ENCODE peak calls at places on chromosomes 7 and 10, in six cellular contexts. U, P, F, N, D and Z are unnamed samples.

GRCh38 chr7:30285067-30285530 is 702 bp downstream of the ZNRF2 start:
- DNase-seq in U (peak), P (no peak), F (peak), N (no peak), D (peak), Z (no peak)

GRCh38 chr10:70255329-70256299 is 22.4 kb upstream of the PPA1 start:
- DNase-seq in U (no peak), P (no peak), F (no peak), N (peak), D (peak), Z (no peak)

GRCh38 chr7:88276605-88277153 is 30.0 kb downstream of the STEAP4 start:
- DNase-seq in U (no peak), P (no peak), F (no peak), N (no peak), D (no peak), Z (no peak)

GRCh38 chr7:100682228-100682741 is 8.7 kb downstream of the GNB2 start:
- DNase-seq in U (no peak), P (no peak), F (peak), N (no peak), D (no peak), Z (no peak)

GRCh38 chr10:86362129-86362527 is 4.5 kb downstream of the GRID1 start:
- DNase-seq in U (no peak), P (no peak), F (no peak), N (no peak), D (no peak), Z (no peak)

GRCh38 chr7:130917669-130918128 is 183.7 kb upstream of the KLF14 start:
- DNase-seq in U (no peak), P (no peak), F (no peak), N (no peak), D (no peak), Z (no peak)

GRCh38 chr10:80197972-80198591 is 7.3 kb downstream of the ANXA11 start:
- DNase-seq in U (no peak), P (no peak), F (no peak), N (no peak), D (no peak), Z (no peak)

GRCh38 chr7:47635091-47636090 is 53.5 kb upstream of the TNS3 start:
- DNase-seq in U (no peak), P (peak), F (peak), N (no peak), D (peak), Z (no peak)

GRCh38 chr10:103276941-103277712 is at the start of gene INA:
- DNase-seq in U (no peak), P (peak), F (peak), N (no peak), D (peak), Z (no peak)

GRCh38 chr7:132739271-132739955 is 163.1 kb upstream of the PLXNA4 start:
- DNase-seq in U (no peak), P (peak), F (no peak), N (no peak), D (no peak), Z (no peak)

GRCh38 chr7:156892086-156892800 is 740 bp downstream of the LMBR1 start:
- DNase-seq in U (peak), P (no peak), F (peak), N (no peak), D (peak), Z (no peak)

GRCh38 chr10:100586959-100587358 is 51.2 kb downstream of the HIF1AN start:
- DNase-seq in U (no peak), P (no peak), F (no peak), N (no peak), D (no peak), Z (no peak)

GRCh38 chr10:100025528-100026070 is 15.9 kb upstream of the DNMBP start:
- DNase-seq in U (no peak), P (no peak), F (no peak), N (no peak), D (no peak), Z (no peak)

GRCh38 chr10:72730462-72730861 is 38.5 kb downstream of the MCU start:
- DNase-seq in U (no peak), P (no peak), F (no peak), N (no peak), D (no peak), Z (no peak)

GRCh38 chr7:81285142-81285871 is 366.5 kb upstream of the SEMA3C start:
- DNase-seq in U (no peak), P (no peak), F (no peak), N (peak), D (no peak), Z (no peak)

GRCh38 chr7:25482631-25483030 is 254.3 kb upstream of the NPVF start:
- DNase-seq in U (no peak), P (no peak), F (no peak), N (no peak), D (no peak), Z (no peak)

GRCh38 chr7:28904539-28905143 is 53.5 kb downstream of the TRIL start:
- DNase-seq in U (no peak), P (no peak), F (peak), N (no peak), D (no peak), Z (no peak)

GRCh38 chr10:75288140-75288711 is 52.5 kb upstream of the COMTD1 start:
- DNase-seq in U (no peak), P (no peak), F (no peak), N (no peak), D (no peak), Z (no peak)

GRCh38 chr7:14835399-14835798 is 67.2 kb downstream of the DGKB start:
- DNase-seq in U (no peak), P (no peak), F (no peak), N (no peak), D (no peak), Z (no peak)

GRCh38 chr7:98802088-98802780 is 67.6 kb downstream of the TMEM130 start:
- DNase-seq in U (peak), P (peak), F (peak), N (peak), D (peak), Z (peak)

GRCh38 chr10:113261130-113261529 is 291.7 kb upstream of the HABP2 start:
- DNase-seq in U (no peak), P (no peak), F (no peak), N (no peak), D (no peak), Z (no peak)

GRCh38 chr7:77439572-77439971 is 23.4 kb upstream of the GSAP start:
- DNase-seq in U (no peak), P (peak), F (peak), N (no peak), D (peak), Z (peak)

GRCh38 chr7:137943132-137943551 is 58.7 kb downstream of the CREB3L2 start:
- DNase-seq in U (peak), P (no peak), F (no peak), N (no peak), D (peak), Z (no peak)
- TF ChIP-seq REST in U (no peak), P (no peak), F (no peak), N (no peak), D (no peak), Z (no peak)

GRCh38 chr7:155653773-155654172 is 9.3 kb downstream of the RBM33 start:
- DNase-seq in U (no peak), P (no peak), F (no peak), N (no peak), D (no peak), Z (peak)
- TF ChIP-seq REST in U (no peak), P (no peak), F (no peak), N (no peak), D (no peak), Z (no peak)

DNA sequence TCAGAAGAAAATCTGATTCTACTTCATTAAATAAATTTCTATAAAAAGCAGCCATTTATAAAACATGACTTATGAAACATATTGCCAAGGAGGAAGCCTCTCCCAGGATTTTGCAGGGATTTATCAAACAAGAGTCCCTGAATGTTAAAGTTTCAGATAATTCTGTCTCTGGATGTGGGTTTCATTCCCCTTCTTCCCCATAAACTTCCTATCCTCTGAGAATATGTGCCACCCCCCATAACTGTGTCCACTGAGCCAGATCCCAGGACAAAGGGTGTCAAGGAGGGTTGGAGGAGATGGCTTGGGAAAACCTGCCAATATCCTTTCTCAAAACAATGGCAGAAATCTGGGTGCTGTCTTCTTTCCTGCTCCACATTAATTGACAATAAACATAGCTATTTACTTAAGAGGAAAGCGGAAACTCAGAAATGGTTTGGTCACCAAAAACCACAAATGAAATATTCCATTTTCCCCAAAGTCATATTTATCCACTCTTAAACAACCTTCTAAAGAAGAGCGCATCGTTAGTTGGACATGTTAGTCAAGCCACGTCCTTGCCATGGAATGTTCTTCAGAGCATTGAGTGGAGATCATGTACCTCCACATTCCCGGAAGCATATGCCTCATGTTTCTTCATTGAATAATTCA is 54.3 kb upstream of the AKR1E2 start:
- DNase-seq in U (no peak), P (no peak), F (no peak), N (no peak), D (no peak), Z (no peak)
- TF ChIP-seq REST in U (no peak), P (no peak), F (no peak), N (no peak), D (no peak), Z (no peak)

GRCh38 chr10:62726142-62726541 is 78.4 kb upstream of the ADO start:
- DNase-seq in U (no peak), P (no peak), F (no peak), N (no peak), D (no peak), Z (no peak)
- TF ChIP-seq REST in U (no peak), P (no peak), F (no peak), N (no peak), D (no peak), Z (no peak)

DNA sequence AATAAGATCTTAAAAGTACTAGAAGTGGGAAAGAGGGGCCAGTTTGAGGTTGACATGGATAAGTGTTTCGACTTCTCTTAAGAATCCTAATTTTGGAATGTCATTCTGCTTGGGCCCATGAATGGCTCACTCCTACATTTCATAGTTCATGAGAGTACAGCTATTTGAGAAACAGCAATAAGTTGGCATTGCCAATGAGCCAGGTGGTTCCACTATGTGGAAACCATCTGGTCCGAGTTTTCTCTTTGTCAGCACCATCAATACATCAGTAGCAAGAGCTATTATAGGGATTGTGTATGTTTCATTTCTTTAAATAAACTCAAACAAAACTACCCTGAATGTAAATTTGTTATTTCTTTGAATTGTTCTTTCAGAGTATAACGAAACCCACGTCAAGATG is 78.1 kb upstream of the NEBL start:
- DNase-seq in U (no peak), P (no peak), F (no peak), N (no peak), D (no peak), Z (no peak)
- TF ChIP-seq REST in U (no peak), P (no peak), F (no peak), N (no peak), D (no peak), Z (no peak)

GRCh38 chr7:36667007-36667406 is 57.3 kb downstream of the AOAH start:
- DNase-seq in U (no peak), P (no peak), F (no peak), N (no peak), D (no peak), Z (no peak)
- TF ChIP-seq REST in U (no peak), P (no peak), F (no peak), N (no peak), D (no peak), Z (no peak)

GRCh38 chr10:125128397-125129075 is 31.8 kb downstream of the CTBP2 start:
- DNase-seq in U (no peak), P (no peak), F (no peak), N (no peak), D (no peak), Z (no peak)
- TF ChIP-seq REST in U (no peak), P (no peak), F (no peak), N (no peak), D (no peak), Z (no peak)

GRCh38 chr7:31924228-31924627 is 146.0 kb downstream of the PDE1C start:
- DNase-seq in U (no peak), P (no peak), F (no peak), N (no peak), D (no peak), Z (no peak)
- TF ChIP-seq REST in U (no peak), P (no peak), F (no peak), N (no peak), D (no peak), Z (no peak)

GRCh38 chr7:41005381-41005901 is 697.4 kb downstream of the INHBA start:
- DNase-seq in U (no peak), P (no peak), F (no peak), N (no peak), D (no peak), Z (no peak)

GRCh38 chr7:41007351-41007751 is 695.5 kb downstream of the INHBA start:
- DNase-seq in U (no peak), P (no peak), F (no peak), N (no peak), D (no peak), Z (no peak)

GRCh38 chr7:41000042-41000441 is 702.8 kb downstream of the INHBA start:
- DNase-seq in U (no peak), P (no peak), F (no peak), N (no peak), D (no peak), Z (no peak)

GRCh38 chr7:41006591-41006990 is 696.3 kb downstream of the INHBA start:
- DNase-seq in U (no peak), P (no peak), F (no peak), N (peak), D (no peak), Z (no peak)

GRCh38 chr7:41003031-41003925 is 699.6 kb downstream of the INHBA start:
- DNase-seq in U (peak), P (no peak), F (peak), N (peak), D (peak), Z (peak)
- TF ChIP-seq REST in U (no peak), P (no peak), F (no peak), N (no peak), D (no peak), Z (no peak)